ENCODE peak calls at places on chromosomes 4 and X, in four cellular contexts. H, Q, V and E are unnamed samples.

GRCh38 chr4:38162240-38162784 is 202.1 kb downstream of the PTTG2 start:
- DNase-seq in H (no peak), Q (peak), V (peak), E (no peak)

GRCh38 chrX:30483996-30484395 is 93.6 kb downstream of the TASL start:
- DNase-seq in H (no peak), Q (no peak), V (no peak), E (no peak)

GRCh38 chr4:182918044-182918607 is 940 bp upstream of the DCTD start:
- DNase-seq in H (no peak), Q (no peak), V (no peak), E (peak)

GRCh38 chr4:169311643-169312365 is 41.0 kb upstream of the SH3RF1 start:
- DNase-seq in H (peak), Q (peak), V (peak), E (peak)

GRCh38 chrX:129843209-129843458 is 552 bp downstream of the ZDHHC9 start:
- DNase-seq in H (no peak), Q (no peak), V (no peak), E (no peak)

GRCh38 chrX:124984140-124984813 is 335.4 kb upstream of the TEX13C start:
- DNase-seq in H (no peak), Q (no peak), V (no peak), E (no peak)

GRCh38 chr4:142405021-142405991 is 440.8 kb downstream of the INPP4B start:
- DNase-seq in H (peak), Q (no peak), V (no peak), E (peak)

GRCh38 chr4:188986271-188986689 is 847.0 kb downstream of the TRIML1 start:
- DNase-seq in H (peak), Q (peak), V (no peak), E (no peak)

GRCh38 chr4:119693127-119693526 is 64.5 kb upstream of the PDE5A start:
- DNase-seq in H (no peak), Q (no peak), V (no peak), E (no peak)

GRCh38 chrX:114626323-114626722 is 42.4 kb downstream of the HTR2C start:
- DNase-seq in H (peak), Q (peak), V (peak), E (no peak)

GRCh38 chr4:152165146-152165545 is 370.7 kb downstream of the FBXW7 start:
- DNase-seq in H (no peak), Q (no peak), V (no peak), E (no peak)

GRCh38 chr4:84503495-84504437 is 4.7 kb upstream of the NKX6-1 start:
- DNase-seq in H (peak), Q (peak), V (peak), E (no peak)

GRCh38 chr4:6032249-6033244 is 14.3 kb upstream of the C4orf50 start:
- DNase-seq in H (no peak), Q (no peak), V (no peak), E (no peak)

GRCh38 chr4:36243355-36244256 is 708 bp downstream of the ARAP2 start:
- DNase-seq in H (peak), Q (no peak), V (peak), E (no peak)

GRCh38 chr4:99405433-99406115 is 29.6 kb downstream of the ADH7 start:
- DNase-seq in H (peak), Q (peak), V (peak), E (peak)

GRCh38 chrX:39484159-39484558 is 613.6 kb downstream of the BCOR start:
- DNase-seq in H (no peak), Q (no peak), V (no peak), E (no peak)

GRCh38 chr4:179307297-179308136 is 1865.3 kb upstream of the AGA start:
- DNase-seq in H (peak), Q (peak), V (peak), E (peak)

GRCh38 chrX:106608016-106608415 is 3.8 kb upstream of the RADX start:
- DNase-seq in H (no peak), Q (no peak), V (no peak), E (no peak)

GRCh38 chr4:3329887-3330286 is 37.1 kb downstream of the RGS12 start:
- DNase-seq in H (no peak), Q (no peak), V (no peak), E (no peak)

GRCh38 chr4:177853198-177853597 is 411.0 kb upstream of the AGA start:
- DNase-seq in H (no peak), Q (no peak), V (no peak), E (no peak)

GRCh38 chrX:118652717-118653116 is 74.7 kb upstream of the IL13RA1 start:
- DNase-seq in H (no peak), Q (no peak), V (no peak), E (no peak)
- TF ChIP-seq PBX3 in H (no peak), Q (no peak), V (no peak), E (no peak)

GRCh38 chr4:26611879-26612278 is 28.0 kb downstream of the TBC1D19 start:
- DNase-seq in H (no peak), Q (no peak), V (no peak), E (no peak)
- TF ChIP-seq PBX3 in H (no peak), Q (no peak), V (no peak), E (no peak)

DNA sequence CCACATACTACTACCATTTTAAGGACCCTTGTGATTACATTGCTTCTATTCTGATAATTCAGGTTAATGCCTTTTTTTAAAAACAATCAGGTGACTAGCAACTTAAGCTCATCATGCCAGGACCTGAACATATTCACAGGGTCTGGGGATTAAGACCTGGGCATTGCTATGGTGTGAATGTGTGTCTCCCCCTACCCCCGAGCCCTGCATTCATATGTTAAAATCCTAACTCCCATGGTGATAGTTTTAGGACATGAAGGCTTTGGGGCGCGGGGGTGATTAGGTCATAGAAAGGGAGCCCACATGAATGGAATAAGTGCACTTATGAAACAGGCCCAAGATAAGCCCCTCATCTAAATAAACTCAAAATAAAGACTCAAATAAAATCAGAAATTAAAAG is 734.4 kb upstream of the PABPC4L start:
- DNase-seq in H (no peak), Q (no peak), V (no peak), E (no peak)
- TF ChIP-seq PBX3 in H (no peak), Q (no peak), V (no peak), E (no peak)

GRCh38 chr4:112517067-112517588 is 1.1 kb upstream of the NEUROG2 start:
- DNase-seq in H (no peak), Q (no peak), V (peak), E (peak)
- TF ChIP-seq PBX3 in H (no peak), Q (no peak), V (no peak), E (no peak)

DNA sequence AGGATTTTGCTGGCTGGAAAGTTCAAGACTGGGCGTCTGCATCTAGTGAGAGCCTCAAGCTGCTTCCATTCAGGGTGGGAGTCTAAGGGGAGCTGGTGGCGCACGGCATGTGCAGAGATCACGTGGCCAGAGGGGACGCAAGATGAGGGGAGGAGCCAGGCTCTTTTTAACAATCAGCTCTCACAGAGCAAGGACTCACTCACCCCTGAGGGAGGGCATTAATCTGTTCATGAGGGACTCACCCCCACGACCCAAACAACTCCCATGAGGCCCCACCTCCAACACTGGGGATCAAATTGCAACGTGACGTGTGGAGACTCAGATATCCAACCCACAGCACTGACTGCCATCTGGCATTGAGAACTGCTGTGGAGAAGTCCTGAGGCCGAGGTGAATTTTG is 5.5 kb downstream of the ZFP92 start:
- DNase-seq in H (no peak), Q (no peak), V (no peak), E (no peak)
- TF ChIP-seq PBX3 in H (no peak), Q (no peak), V (no peak), E (no peak)

GRCh38 chrX:102599084-102599949 is at the start of gene ARMCX5:
- DNase-seq in H (peak), Q (peak), V (peak), E (peak)

GRCh38 chrX:102604327-102604726 is 5.0 kb downstream of the ARMCX5 start:
- DNase-seq in H (no peak), Q (no peak), V (no peak), E (no peak)

DNA sequence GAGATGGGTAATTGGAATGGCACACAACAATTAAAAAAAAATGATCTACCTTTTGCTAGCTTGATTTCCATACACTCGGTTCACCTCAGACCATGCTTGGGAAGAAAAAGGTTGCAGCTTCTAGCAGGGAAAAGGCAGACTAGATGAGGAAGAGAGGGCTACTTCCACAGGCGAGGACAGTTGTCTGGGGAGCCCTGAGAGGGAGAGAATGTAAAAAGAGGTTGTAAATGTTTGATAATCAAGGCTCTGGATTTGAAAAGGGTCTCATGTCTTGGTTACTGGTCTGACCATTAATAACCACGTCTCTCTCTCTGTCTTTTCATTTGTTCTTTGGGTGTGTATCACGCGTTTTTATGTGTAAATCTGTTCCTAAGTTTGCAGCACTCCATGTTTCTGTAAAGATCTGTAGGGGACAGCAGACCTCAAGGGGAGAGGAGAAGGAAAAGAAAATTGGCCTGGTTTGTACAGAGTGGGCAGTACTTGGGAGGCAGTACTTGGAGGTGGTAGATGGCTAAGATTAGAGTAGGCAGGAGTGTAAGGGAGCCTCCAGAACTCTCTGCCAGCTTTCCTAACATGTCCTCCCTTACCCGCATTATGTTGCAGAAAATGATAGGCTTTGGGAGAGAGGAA is 750 bp downstream of the ARMCX5 start:
- DNase-seq in H (no peak), Q (no peak), V (no peak), E (no peak)
- TF ChIP-seq PBX3 in H (no peak), Q (no peak), V (no peak), E (no peak)

GRCh38 chr4:86898562-86898961 is 6.3 kb upstream of the C4orf36 start:
- DNase-seq in H (no peak), Q (no peak), V (no peak), E (no peak)
- TF ChIP-seq PBX3 in H (no peak), Q (no peak), V (no peak), E (no peak)